ENCODE peak calls at places on chromosome 2, in seven cellular contexts. X is K562, Y is pancreas, Q is heart right ventricle, B is GM23248, H is left ventricle myocardium inferior, P is right lobe of liver. E is an unnamed sample. For H3K27me3 and H3K36me3, the result is how much of the 10 kb centered on the place peaks cover.

GRCh38 chr2:189960346-189960745 is 102.2 kb downstream of the MSTN start:
- DNase-seq in X (no peak), Q (no peak), Y (no peak), H (no peak), B (no peak), P (no peak), E (no peak)

GRCh38 chr2:33378551-33379220 is 97.8 kb upstream of the RASGRP3 start:
- DNase-seq in B (peak), Q (no peak), P (no peak), H (no peak), X (no peak), Y (no peak), E (no peak)

GRCh38 chr2:173159794-173160463 is 84.3 kb downstream of the MAP3K20 start:
- DNase-seq in B (peak), P (peak), Q (peak), Y (peak), X (no peak), H (peak), E (peak)

GRCh38 chr2:205218056-205218455 is 464.2 kb upstream of the NRP2 start:
- DNase-seq in H (no peak), Q (no peak), Y (no peak), P (no peak), X (no peak), B (peak), E (no peak)

GRCh38 chr2:179613701-179614100 is 247.7 kb downstream of the ZNF385B start:
- DNase-seq in P (no peak), Y (no peak), B (peak), H (no peak), Q (no peak), X (no peak), E (no peak)

GRCh38 chr2:195413944-195414343 is 243.1 kb upstream of the SLC39A10 start:
- DNase-seq in P (no peak), X (no peak), H (no peak), Y (no peak), B (no peak), Q (no peak), E (no peak)

GRCh38 chr2:215680605-215681598 is 245.0 kb upstream of the FN1 start:
- DNase-seq in H (no peak), B (peak), P (peak), X (no peak), Q (no peak), Y (no peak), E (peak)

GRCh38 chr2:109380502-109381326 is 233.1 kb downstream of the SEPTIN10 start:
- DNase-seq in B (no peak), H (no peak), X (no peak), Q (no peak), P (no peak), Y (no peak), E (peak)

GRCh38 chr2:232085826-232086425 is 124.4 kb downstream of the DIS3L2 start:
- DNase-seq in X (no peak), H (no peak), Y (no peak), P (no peak), B (peak), Q (no peak), E (no peak)

GRCh38 chr2:10654069-10654468 is 35.7 kb downstream of the NOL10 start:
- DNase-seq in H (no peak), X (no peak), Y (no peak), P (no peak), Q (no peak), B (peak), E (no peak)

GRCh38 chr2:215870088-215870490 is 143.3 kb downstream of the MREG start:
- DNase-seq in Y (no peak), X (no peak), H (no peak), P (no peak), Q (no peak), B (peak), E (peak)

GRCh38 chr2:104969564-104969963 is 68.3 kb upstream of the MRPS9 start:
- DNase-seq in B (no peak), H (no peak), Q (no peak), X (no peak), Y (no peak), P (no peak), E (no peak)

GRCh38 chr2:45860136-45861106 is 208.9 kb downstream of the PRKCE start:
- DNase-seq in Y (no peak), X (no peak), Q (peak), B (peak), P (no peak), H (peak), E (no peak)

GRCh38 chr2:98944786-98945185 is 8.8 kb upstream of the CRACDL start:
- DNase-seq in Q (no peak), H (no peak), B (peak), P (no peak), X (no peak), Y (no peak), E (no peak)

GRCh38 chr2:46086578-46087070 is 210.6 kb upstream of the EPAS1 start:
- DNase-seq in B (no peak), Q (no peak), P (no peak), X (no peak), Y (no peak), H (no peak), E (no peak)

GRCh38 chr2:142944721-142945120 is 67.3 kb downstream of the KYNU start:
- DNase-seq in Q (no peak), X (no peak), H (no peak), B (peak), Y (no peak), P (no peak), E (no peak)

GRCh38 chr2:19774788-19775156 is 127.0 kb downstream of the TTC32 start:
- DNase-seq in H (no peak), Q (no peak), Y (no peak), P (no peak), B (no peak), X (no peak), E (no peak)

GRCh38 chr2:165886487-165887146 is 67.0 kb downstream of the TTC21B start:
- DNase-seq in B (no peak), Q (no peak), P (no peak), H (no peak), X (no peak), Y (no peak), E (no peak)

GRCh38 chr2:215937190-215937589 is 76.2 kb downstream of the MREG start:
- DNase-seq in P (no peak), Y (no peak), Q (no peak), X (no peak), B (no peak), H (no peak), E (no peak)

GRCh38 chr2:120480346-120480902 is 134.5 kb downstream of the INHBB start:
- DNase-seq in Y (no peak), H (no peak), X (no peak), P (no peak), B (no peak), Q (no peak), E (no peak)

GRCh38 chr2:120483355-120483754 is 137.4 kb downstream of the INHBB start:
- DNase-seq in X (no peak), Q (no peak), B (no peak), Y (no peak), P (no peak), H (no peak), E (peak)

GRCh38 chr2:120480903-120481445 is 135.0 kb downstream of the INHBB start:
- DNase-seq in B (no peak), P (peak), X (no peak), H (no peak), Q (no peak), Y (no peak), E (peak)

GRCh38 chr2:120482334-120482733 is 136.4 kb downstream of the INHBB start:
- DNase-seq in X (no peak), P (no peak), Y (no peak), Q (no peak), B (no peak), H (no peak), E (no peak)

GRCh38 chr2:120481446-120482194 is 135.7 kb downstream of the INHBB start:
- DNase-seq in H (no peak), Q (no peak), X (no peak), P (peak), Y (no peak), B (no peak), E (no peak)
- H3K27me3 ChIP-seq in H (under half), Q (under half), X (half or more), P (under half), Y (under half), B (under half), E (under half)

DNA sequence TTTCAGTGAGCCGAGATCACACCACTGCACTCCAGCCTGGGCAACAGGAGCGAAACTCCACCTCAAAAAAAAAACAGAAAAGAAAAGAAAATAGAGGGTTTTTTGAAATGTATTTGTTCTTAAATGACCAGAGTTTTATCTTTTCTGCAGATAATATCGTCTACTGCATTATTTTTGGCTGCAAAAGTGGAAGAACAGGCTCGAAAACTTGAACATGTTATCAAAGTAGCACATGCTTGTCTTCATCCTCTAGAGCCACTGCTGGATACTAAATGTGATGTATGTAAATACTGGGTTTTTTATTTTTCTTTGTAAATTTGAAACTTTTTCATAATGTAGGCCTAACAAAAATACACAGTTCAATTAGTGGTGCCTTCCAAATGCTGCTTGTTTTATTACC is 18.1 kb downstream of the CCNT2 start:
- DNase-seq in H (no peak), Y (peak), B (no peak), X (no peak), Q (no peak), P (no peak), E (no peak)
- H3K36me3 ChIP-seq in H (under half), Y (under half), B (under half), X (half or more), Q (half or more), P (under half), E (under half)

GRCh38 chr2:38099096-38099997 is 23.4 kb upstream of the CYP1B1 start:
- DNase-seq in Y (no peak), H (no peak), B (no peak), X (no peak), Q (no peak), P (no peak), E (no peak)
- H3K27me3 ChIP-seq in Y (under half), H (half or more), B (under half), X (under half), Q (under half), P (under half), E (under half)

DNA sequence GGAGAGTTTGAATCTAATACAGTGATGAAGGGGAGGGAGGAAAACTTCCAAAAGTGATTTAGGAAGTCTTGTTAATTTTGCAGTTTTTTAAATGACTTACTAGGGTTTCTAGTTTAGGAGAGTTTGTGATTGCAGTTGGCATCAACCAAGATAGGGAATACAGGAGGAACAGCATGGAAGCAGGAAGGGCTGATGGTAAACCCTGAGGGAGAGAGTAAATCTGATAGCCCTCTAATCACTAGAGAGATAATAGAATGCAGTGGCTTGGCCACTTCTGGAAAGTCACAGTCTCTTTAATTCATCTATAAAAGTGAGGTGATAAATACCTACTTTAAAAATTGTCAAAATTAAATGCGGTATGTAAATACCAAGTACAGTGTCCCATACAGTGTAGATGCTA is 5.6 kb downstream of the YPEL5 start:
- DNase-seq in P (no peak), X (no peak), Y (no peak), B (no peak), Q (no peak), H (no peak), E (no peak)
- H3K36me3 ChIP-seq in P (under half), X (under half), Y (under half), B (under half), Q (half or more), H (under half), E (under half)

DNA sequence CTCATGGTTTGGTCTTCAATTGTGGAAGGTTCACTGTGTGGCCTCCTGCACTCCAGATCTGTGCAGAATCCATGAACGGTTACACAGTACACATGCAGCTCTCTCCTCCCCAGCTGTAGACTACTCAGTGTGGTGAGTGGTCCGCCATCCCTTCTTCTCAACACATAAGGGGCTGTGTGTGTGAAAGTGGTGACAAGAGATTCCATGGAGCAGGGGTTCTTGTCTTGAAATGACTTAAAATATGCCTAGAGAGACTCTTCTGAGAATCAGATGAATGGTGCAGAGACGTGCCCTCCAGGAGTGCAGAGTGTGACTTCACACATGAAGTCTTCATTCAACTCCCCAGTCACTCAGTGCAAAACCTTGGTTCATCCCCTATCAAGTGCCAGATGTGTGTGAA is 151.0 kb upstream of the COPS8 start:
- DNase-seq in Q (no peak), B (no peak), Y (no peak), H (no peak), X (no peak), P (no peak), E (no peak)
- H3K27me3 ChIP-seq in Q (under half), B (under half), Y (under half), H (under half), X (under half), P (under half), E (under half)

DNA sequence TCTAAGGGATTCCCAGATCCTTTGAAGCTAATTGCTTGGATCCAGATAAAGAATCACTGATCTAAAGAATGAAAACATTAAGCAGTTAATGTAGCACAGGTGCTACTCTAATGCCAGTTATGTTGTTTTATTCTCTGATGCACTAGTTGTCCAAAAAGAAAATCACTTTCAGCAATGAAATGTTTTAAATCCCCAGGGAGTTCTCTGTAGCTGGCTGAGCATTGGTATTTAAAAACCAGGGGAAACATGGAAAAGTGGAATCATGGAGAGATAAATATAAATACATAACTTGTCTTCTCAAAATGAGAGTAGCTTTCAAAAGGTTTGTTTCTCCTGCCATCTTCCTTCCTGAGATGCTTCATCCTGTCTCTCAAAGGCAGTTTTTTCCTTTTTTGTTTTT is 37.7 kb downstream of the CD302 start:
- DNase-seq in P (no peak), Q (no peak), X (no peak), Y (no peak), B (peak), H (no peak), E (no peak)
- H3K36me3 ChIP-seq in P (under half), Q (half or more), X (half or more), Y (under half), B (half or more), H (half or more), E (under half)

GRCh38 chr2:129262934-129263333 is 716.5 kb upstream of the RAB6C start:
- DNase-seq in Y (no peak), Q (no peak), H (no peak), P (no peak), X (no peak), B (no peak), E (no peak)
- H3K27me3 ChIP-seq in Y (under half), Q (under half), H (under half), P (under half), X (under half), B (under half), E (under half)

GRCh38 chr2:28780496-28780895 is 28.9 kb downstream of the PPP1CB start:
- DNase-seq in P (no peak), B (no peak), Y (no peak), Q (no peak), X (no peak), H (no peak), E (no peak)

GRCh38 chr2:28776471-28776870 is 24.8 kb downstream of the PPP1CB start:
- DNase-seq in H (no peak), Y (no peak), P (no peak), X (no peak), Q (no peak), B (no peak), E (no peak)

GRCh38 chr2:28778392-28778791 is 26.8 kb downstream of the PPP1CB start:
- DNase-seq in H (no peak), B (no peak), P (no peak), Y (no peak), X (no peak), Q (no peak), E (no peak)

GRCh38 chr2:28782423-28782822 is 28.2 kb upstream of the SPDYA start:
- DNase-seq in Q (no peak), X (no peak), B (no peak), H (no peak), Y (no peak), P (no peak), E (no peak)

GRCh38 chr2:28779020-28779419 is 27.4 kb downstream of the PPP1CB start:
- DNase-seq in H (no peak), B (no peak), Y (no peak), X (no peak), P (no peak), Q (no peak), E (no peak)
- H3K36me3 ChIP-seq in H (half or more), B (half or more), Y (under half), X (half or more), P (under half), Q (half or more), E (half or more)

E was measured in tibial artery.